ENCODE peak calls at places on chromosome 6, in five cellular contexts. Q is IMR-90, V is neuronal stem cell, Y is mesenchymal stem cell, A is H9. K is an unnamed sample. For H3K4me1, the result is how much of the 10 kb centered on the place peaks cover.

GRCh38 chr6:156980515-156980914 is 203.3 kb downstream of the ARID1B start:
- DNase-seq in Q (no peak), V (no peak), Y (no peak), A (peak), K (peak)

GRCh38 chr6:87807423-87807978 is 105.5 kb upstream of the AKIRIN2 start:
- DNase-seq in Q (no peak), V (no peak), Y (no peak), A (no peak), K (no peak)

GRCh38 chr6:28710466-28711191 is 184.9 kb downstream of the GPX5 start:
- DNase-seq in Q (peak), V (no peak), Y (peak), A (peak), K (peak)

GRCh38 chr6:167839343-167839742 is 12.6 kb downstream of the AFDN start:
- DNase-seq in Q (no peak), V (no peak), Y (no peak), A (no peak), K (no peak)

GRCh38 chr6:44504321-44504761 is 116.8 kb downstream of the CDC5L start:
- DNase-seq in Q (no peak), V (no peak), Y (no peak), A (peak), K (no peak)

GRCh38 chr6:143103916-143104315 is 43.2 kb downstream of the AIG1 start:
- DNase-seq in Q (no peak), V (no peak), Y (no peak), A (no peak), K (no peak)

GRCh38 chr6:45076217-45076616 is 251.9 kb upstream of the RUNX2 start:
- DNase-seq in Q (peak), V (no peak), Y (no peak), A (no peak), K (no peak)

GRCh38 chr6:39831701-39832100 is 39.5 kb downstream of the DAAM2 start:
- DNase-seq in Q (no peak), V (no peak), Y (no peak), A (no peak), K (no peak)

GRCh38 chr6:168584251-168584650 is 143.3 kb downstream of the SMOC2 start:
- DNase-seq in Q (no peak), V (no peak), Y (no peak), A (no peak), K (no peak)

GRCh38 chr6:41359617-41360313 is 24.4 kb downstream of the NCR2 start:
- DNase-seq in Q (no peak), V (no peak), Y (no peak), A (no peak), K (no peak)

GRCh38 chr6:106692112-106692822 is 62.9 kb downstream of the QRSL1 start:
- DNase-seq in Q (peak), V (peak), Y (peak), A (peak), K (peak)

GRCh38 chr6:10759312-10759839 is 11.8 kb downstream of the TMEM14B start:
- DNase-seq in Q (peak), V (peak), Y (peak), A (no peak), K (peak)

GRCh38 chr6:14818422-14818884 is 427.4 kb upstream of the JARID2 start:
- DNase-seq in Q (no peak), V (no peak), Y (no peak), A (no peak), K (no peak)

GRCh38 chr6:44855562-44856494 is 468.3 kb downstream of the CDC5L start:
- DNase-seq in Q (peak), V (no peak), Y (peak), A (no peak), K (no peak)

GRCh38 chr6:28683945-28684538 is 158.4 kb downstream of the GPX5 start:
- DNase-seq in Q (peak), V (peak), Y (peak), A (peak), K (peak)

GRCh38 chr6:161128230-161128629 is 136.7 kb downstream of the MAP3K4 start:
- DNase-seq in Q (no peak), V (no peak), Y (no peak), A (no peak), K (no peak)

GRCh38 chr6:33425668-33426577 is 6.1 kb downstream of the SYNGAP1 start:
- DNase-seq in Q (peak), V (peak), Y (peak), A (peak), K (peak)

GRCh38 chr6:18990313-18990978 is 603.3 kb downstream of the RNF144B start:
- DNase-seq in Q (peak), V (peak), Y (peak), A (peak), K (peak)

GRCh38 chr6:28980797-28981390 is 24.2 kb downstream of the ZNF311 start:
- DNase-seq in Q (peak), V (peak), Y (peak), A (peak), K (peak)

GRCh38 chr6:105058316-105058715 is 101.4 kb downstream of the LIN28B start:
- DNase-seq in Q (no peak), V (no peak), Y (no peak), A (no peak), K (no peak)

GRCh38 chr6:84906514-84906913 is 142.1 kb upstream of the TBX18 start:
- DNase-seq in Q (no peak), V (no peak), Y (no peak), A (no peak), K (no peak)

GRCh38 chr6:35368038-35368887 is 25.9 kb downstream of the PPARD start:
- DNase-seq in Q (peak), V (no peak), Y (peak), A (no peak), K (no peak)

GRCh38 chr6:168136001-168136400 is 57.0 kb upstream of the FRMD1 start:
- DNase-seq in Q (no peak), V (no peak), Y (no peak), A (peak), K (no peak)

GRCh38 chr6:126293891-126294524 is 45.9 kb upstream of the CENPW start:
- DNase-seq in Q (no peak), V (no peak), Y (no peak), A (no peak), K (no peak)

GRCh38 chr6:101779051-101779844 is 385.7 kb downstream of the GRIK2 start:
- DNase-seq in Q (peak), V (no peak), Y (peak), A (no peak), K (no peak)

GRCh38 chr6:137016366-137016765 is 28.4 kb downstream of the IL20RA start:
- DNase-seq in Q (peak), V (no peak), Y (peak), A (no peak), K (no peak)

GRCh38 chr6:6900566-6901204 is 207.1 kb upstream of the RREB1 start:
- DNase-seq in Q (no peak), V (no peak), Y (no peak), A (no peak), K (no peak)

GRCh38 chr6:43096451-43097097 is 20.5 kb downstream of the PTK7 start:
- DNase-seq in Q (peak), V (no peak), Y (peak), A (peak), K (peak)

GRCh38 chr6:128569737-128570438 is 49.5 kb upstream of the PTPRK start:
- DNase-seq in Q (peak), V (peak), Y (peak), A (no peak), K (peak)

GRCh38 chr6:72647489-72647888 is 25.6 kb downstream of the KCNQ5 start:
- DNase-seq in Q (no peak), V (no peak), Y (no peak), A (no peak), K (no peak)

GRCh38 chr6:72651191-72651590 is 29.3 kb downstream of the KCNQ5 start:
- DNase-seq in Q (no peak), V (no peak), Y (no peak), A (no peak), K (no peak)

GRCh38 chr6:72649032-72649984 is 27.4 kb downstream of the KCNQ5 start:
- DNase-seq in Q (peak), V (no peak), Y (peak), A (no peak), K (no peak)

GRCh38 chr6:72651967-72652956 is 30.4 kb downstream of the KCNQ5 start:
- DNase-seq in Q (no peak), V (no peak), Y (no peak), A (no peak), K (no peak)

DNA sequence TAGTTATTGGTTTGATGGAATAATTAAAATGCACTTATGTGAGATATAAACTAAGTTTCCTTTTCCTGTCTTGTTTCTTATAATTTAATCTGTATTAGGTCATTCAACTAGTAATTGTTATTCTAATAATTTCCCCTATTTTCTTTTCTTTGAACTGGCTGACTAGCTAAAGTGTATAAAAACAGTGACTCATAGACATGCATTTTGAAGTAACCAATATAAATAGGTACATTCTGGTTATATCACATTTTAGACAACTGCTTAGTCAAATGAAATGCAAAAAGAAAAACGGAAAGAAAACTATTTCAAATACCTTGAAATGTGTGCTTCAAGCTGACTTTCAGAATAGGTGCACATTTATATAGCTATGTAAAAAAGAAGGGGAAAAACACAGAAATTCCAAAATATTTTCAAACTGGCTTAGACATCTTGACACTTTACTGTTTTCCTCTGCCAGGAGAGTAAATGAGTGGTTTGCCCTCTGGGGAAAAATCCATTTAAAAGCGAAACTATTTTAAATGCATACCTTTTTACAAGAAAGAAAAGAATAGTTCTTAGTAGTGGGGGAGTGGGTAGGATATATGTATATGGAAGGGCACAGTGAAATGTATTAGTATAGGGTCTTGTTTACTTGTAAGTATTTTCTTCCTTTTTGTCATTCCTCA is 28.3 kb downstream of the KCNQ5 start:
- DNase-seq in Q (peak), V (no peak), Y (no peak), A (no peak), K (no peak)
- H3K9ac ChIP-seq in Q (no peak), V (no peak), Y (no peak), A (no peak), K (no peak)

DNA sequence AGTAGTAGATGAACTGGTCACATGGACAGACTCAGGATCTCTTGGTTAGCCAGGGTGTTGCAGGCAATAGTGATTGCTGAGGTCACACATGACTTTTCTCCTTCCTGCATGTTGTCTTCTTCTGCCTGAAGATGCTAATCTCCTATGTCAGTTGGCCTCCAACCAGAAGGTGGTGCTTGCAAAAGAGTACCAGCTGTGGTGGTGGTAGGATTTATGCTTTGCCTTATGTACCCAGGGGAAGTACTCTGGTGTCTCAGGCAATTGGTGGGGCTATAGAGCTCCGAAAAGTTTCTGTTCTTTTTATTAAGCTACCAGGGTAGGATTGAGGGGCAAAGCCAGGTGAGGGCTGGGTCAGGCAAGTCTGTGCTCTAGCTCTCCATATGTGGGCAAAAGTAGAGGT is 98.5 kb downstream of the CARMIL1 start:
- DNase-seq in Q (no peak), V (no peak), Y (no peak), A (no peak), K (no peak)
- H3K4ac ChIP-seq in Q (no peak), V (no peak), Y (no peak), A (no peak), K (no peak)

DNA sequence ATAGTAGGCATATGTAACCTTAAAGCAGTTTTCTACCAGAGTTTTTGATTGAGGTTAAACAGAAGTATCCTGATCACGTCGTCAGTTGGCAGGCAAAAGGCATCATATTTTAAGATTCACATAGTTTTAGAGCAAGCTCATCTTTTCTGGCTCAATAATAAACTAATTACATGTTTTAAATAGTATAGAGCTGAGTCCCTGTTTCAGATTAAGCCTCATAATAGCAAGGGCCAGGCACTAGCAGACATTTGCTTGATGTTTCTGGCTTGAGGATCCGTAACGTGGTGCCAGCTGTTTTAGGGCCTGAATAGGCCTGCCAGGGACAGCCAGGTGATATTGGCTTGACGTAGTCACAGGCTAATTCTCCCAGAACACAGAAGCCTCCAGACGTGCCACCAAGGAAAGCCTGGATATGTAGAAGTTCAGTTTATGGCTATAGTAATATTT is 91.1 kb downstream of the FOXO3 start:
- DNase-seq in Q (peak), V (no peak), Y (peak), A (no peak), K (no peak)
- H3K4me1 ChIP-seq in Q (under half), V (under half), Y (under half), A (under half), K (under half)

DNA sequence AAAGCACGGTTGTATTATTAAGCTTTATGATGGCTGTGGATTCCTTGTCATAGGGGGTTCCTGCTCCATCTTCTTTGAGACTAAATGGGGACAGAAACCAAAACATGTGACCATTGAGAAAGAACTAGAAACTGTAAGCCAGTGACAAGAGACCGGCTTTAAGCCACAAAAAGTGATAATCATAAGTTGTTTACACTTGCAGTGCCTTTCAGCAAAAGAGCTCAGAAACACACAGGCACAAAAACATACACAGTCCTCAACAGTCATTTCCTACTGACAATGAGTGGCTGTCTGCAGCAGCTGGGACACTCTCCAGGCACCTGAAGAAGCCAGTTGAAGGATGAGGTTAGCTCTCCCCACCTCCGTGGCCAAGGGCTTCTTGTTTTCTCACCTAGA is 20.0 kb upstream of the UBE2J1 start:
- DNase-seq in Q (no peak), V (no peak), Y (peak), A (no peak), K (no peak)
- H3K9ac ChIP-seq in Q (no peak), V (no peak), Y (no peak), A (no peak), K (no peak)

GRCh38 chr6:164010446-164011071 is 596.0 kb downstream of the QKI start:
- DNase-seq in Q (no peak), V (no peak), Y (no peak), A (no peak), K (no peak)
- H3K4ac ChIP-seq in Q (no peak), V (no peak), Y (no peak), A (no peak), K (no peak)